ENCODE peak calls at places on chromosome 16, in six cellular contexts. K is H1, W is K562, G is GM12891, P is HepG2, J is GM12878. S is an unnamed sample.

GRCh38 chr16:78297066-78297666 is 197.7 kb downstream of the WWOX start:
- DNase-seq in J (no peak), W (no peak), G (no peak), P (peak), K (no peak), S (no peak)

GRCh38 chr16:52799149-52799548 is 252.2 kb upstream of the TOX3 start:
- DNase-seq in G (no peak), K (no peak), J (no peak), P (no peak), W (no peak), S (no peak)

GRCh38 chr16:16052916-16053315 is 103.5 kb downstream of the ABCC1 start:
- DNase-seq in P (no peak), J (no peak), W (no peak), K (no peak), G (no peak), S (no peak)

GRCh38 chr16:64657316-64658011 is 464.4 kb downstream of the CDH11 start:
- DNase-seq in K (no peak), P (no peak), J (no peak), G (no peak), W (no peak), S (no peak)

GRCh38 chr16:17160285-17160854 is 310.4 kb downstream of the XYLT1 start:
- DNase-seq in W (peak), K (peak), P (no peak), J (no peak), G (no peak), S (no peak)

GRCh38 chr16:9447195-9447551 is 355.7 kb downstream of the HAPSTR1 start:
- DNase-seq in G (no peak), J (no peak), P (no peak), W (no peak), K (no peak), S (no peak)

GRCh38 chr16:4780235-4780634 is 7.9 kb downstream of the SEPTIN12 start:
- DNase-seq in K (no peak), G (no peak), P (no peak), J (no peak), W (no peak), S (no peak)

GRCh38 chr16:49365711-49366509 is 7.7 kb upstream of the C16orf78 start:
- DNase-seq in G (no peak), K (no peak), J (peak), W (no peak), P (no peak), S (no peak)

GRCh38 chr16:65745-66144 is 6.7 kb downstream of the RHBDF1 start:
- DNase-seq in W (peak), J (no peak), K (peak), P (peak), G (peak), S (peak)

GRCh38 chr16:75264999-75265910 is 13.8 kb upstream of the BCAR1 start:
- DNase-seq in K (peak), G (peak), W (no peak), P (no peak), J (no peak), S (peak)

GRCh38 chr16:86869288-86870022 is 291.1 kb downstream of the FOXL1 start:
- DNase-seq in G (no peak), P (no peak), K (no peak), J (no peak), W (peak), S (no peak)

GRCh38 chr16:30183961-30184429 is 593 bp downstream of the CORO1A start:
- DNase-seq in W (peak), J (peak), G (peak), K (no peak), P (no peak), S (peak)

GRCh38 chr16:22120440-22120839 is 28.1 kb downstream of the VWA3A start:
- DNase-seq in K (no peak), J (no peak), P (no peak), G (no peak), W (no peak), S (no peak)

GRCh38 chr16:73017321-73017720 is 30.6 kb downstream of the ZFHX3 start:
- DNase-seq in P (no peak), K (no peak), W (no peak), G (no peak), J (no peak), S (no peak)

GRCh38 chr16:86029131-86029741 is 130.3 kb downstream of the IRF8 start:
- DNase-seq in W (no peak), G (no peak), P (no peak), J (no peak), K (no peak), S (no peak)

GRCh38 chr16:14155572-14156213 is 84.6 kb downstream of the MRTFB start:
- DNase-seq in W (no peak), G (no peak), J (no peak), P (no peak), K (no peak), S (no peak)

GRCh38 chr16:86171329-86171728 is 272.4 kb downstream of the IRF8 start:
- DNase-seq in W (no peak), J (no peak), P (no peak), K (no peak), G (no peak), S (no peak)

GRCh38 chr16:67544329-67544841 is 15.8 kb downstream of the RIPOR1 start:
- DNase-seq in W (no peak), J (no peak), P (no peak), K (no peak), G (no peak), S (peak)

GRCh38 chr16:79715088-79715487 is 114.6 kb upstream of the MAF start:
- DNase-seq in G (no peak), K (no peak), J (no peak), W (no peak), P (no peak), S (no peak)
- TF ChIP-seq TAF1 in G (no peak), K (no peak), J (no peak), W (no peak), P (no peak), S (no peak)

GRCh38 chr16:88020513-88020885 is 69.3 kb downstream of the BANP start:
- DNase-seq in P (no peak), G (no peak), W (no peak), J (no peak), K (no peak), S (no peak)
- TF ChIP-seq POLR2A in P (no peak), G (no peak), W (no peak), J (no peak), K (no peak), S (no peak)

DNA sequence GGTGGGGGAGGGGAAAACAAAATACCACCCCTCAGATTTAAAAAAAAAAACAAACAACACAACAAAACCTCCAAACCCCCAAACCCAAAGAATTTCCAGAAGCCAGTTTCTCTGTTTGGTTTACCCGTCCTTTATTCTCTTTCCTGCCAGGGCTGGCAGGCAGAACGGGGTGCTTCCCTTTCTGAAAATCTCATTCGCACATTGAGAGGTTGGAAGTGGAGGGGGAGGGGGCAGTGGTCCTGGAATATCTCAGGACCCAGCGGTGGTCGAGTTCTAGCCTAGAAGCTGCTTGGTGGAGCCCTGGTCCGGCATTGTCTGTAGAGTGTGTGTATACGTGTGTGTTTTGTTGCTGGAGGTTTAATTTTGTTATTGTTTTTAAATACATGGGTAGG is 1.3 kb downstream of the CMIP start:
- DNase-seq in J (no peak), W (no peak), K (peak), G (no peak), P (no peak), S (no peak)
- TF ChIP-seq POLR2AphosphoS5 in J (no peak), W (no peak), K (no peak), G (no peak), P (no peak), S (no peak)

GRCh38 chr16:48234630-48235029 is 9.5 kb upstream of the LONP2 start:
- DNase-seq in G (no peak), W (no peak), K (no peak), P (no peak), J (no peak), S (no peak)

GRCh38 chr16:48232459-48233040 is 11.6 kb upstream of the LONP2 start:
- DNase-seq in W (no peak), K (no peak), P (no peak), J (no peak), G (no peak), S (no peak)

GRCh38 chr16:48235556-48236136 is 8.5 kb upstream of the LONP2 start:
- DNase-seq in K (no peak), P (peak), J (no peak), G (no peak), W (no peak), S (no peak)

GRCh38 chr16:48235058-48235555 is 9.0 kb upstream of the LONP2 start:
- DNase-seq in P (no peak), G (no peak), W (no peak), J (no peak), K (no peak), S (no peak)

DNA sequence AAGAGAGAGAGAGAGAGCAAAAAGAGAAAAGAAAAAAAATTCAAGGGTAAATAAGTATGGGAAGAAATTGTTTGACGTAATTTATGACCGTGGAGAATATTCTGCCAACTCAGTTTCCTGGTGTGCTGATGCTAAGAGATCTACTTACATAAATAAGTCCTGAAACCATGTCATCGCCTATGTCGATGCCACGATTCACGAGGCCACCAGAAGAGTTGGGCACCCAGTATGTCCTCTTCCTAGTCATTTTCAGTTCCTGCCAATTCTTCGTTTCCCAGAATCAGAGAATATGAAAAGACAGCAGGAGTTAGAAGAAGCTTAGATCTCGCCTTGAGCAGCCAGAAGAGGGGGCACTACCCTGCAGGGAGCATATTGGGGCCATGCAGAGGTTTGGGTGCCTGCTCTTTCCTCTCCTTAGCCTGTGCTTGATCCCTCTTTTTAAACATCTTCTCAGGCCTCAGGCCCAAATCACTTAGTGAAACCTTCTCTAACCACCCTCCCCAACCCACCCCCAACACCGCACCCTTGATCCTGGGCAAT is 12.4 kb upstream of the LONP2 start:
- DNase-seq in J (no peak), P (peak), K (peak), G (peak), W (peak), S (no peak)
- TF ChIP-seq TAF1 in J (no peak), P (no peak), K (no peak), G (no peak), W (no peak), S (no peak)

S was measured in GM12892.